ENCODE peak calls at places on chromosomes 5 and 9, in six cellular contexts. U is GM19239, E is right lobe of liver, T is Calu3, L is HL-60, J is left ventricle myocardium inferior. P is an unnamed sample.

GRCh38 chr9:136763649-136764035 is 676 bp downstream of the LCN15 start:
- DNase-seq in U (no peak), E (no peak), T (no peak), L (no peak), J (no peak), P (no peak)

GRCh38 chr5:116531635-116532034 is 43.0 kb downstream of the SEMA6A start:
- DNase-seq in U (no peak), E (no peak), T (no peak), L (no peak), J (no peak), P (no peak)

GRCh38 chr9:38074441-38074943 is 5.5 kb upstream of the SHB start:
- DNase-seq in U (no peak), E (no peak), T (no peak), L (no peak), J (no peak), P (peak; percentile 40)

GRCh38 chr9:132472199-132472598 is 62.2 kb downstream of the CFAP77 start:
- DNase-seq in U (no peak), E (no peak), T (no peak), L (no peak), J (no peak), P (no peak)

GRCh38 chr5:14871084-14871572 is 450 bp downstream of the ANKH start:
- DNase-seq in U (peak; percentile 8), E (peak; percentile 50), T (peak; percentile 12), L (no peak), J (peak; percentile 27), P (peak; percentile 14)

GRCh38 chr5:132065351-132065937 is 5.0 kb downstream of the IL3 start:
- DNase-seq in U (peak; percentile 57), E (no peak), T (peak; percentile 83), L (no peak), J (peak; percentile 48), P (peak; percentile 71)

GRCh38 chr5:98443916-98444315 is 329.5 kb upstream of the RGMB start:
- DNase-seq in U (no peak), E (no peak), T (no peak), L (no peak), J (no peak), P (no peak)

GRCh38 chr5:17305024-17305423 is 87.6 kb downstream of the BASP1 start:
- DNase-seq in U (no peak), E (no peak), T (no peak), L (no peak), J (no peak), P (no peak)